ENCODE peak calls at places on chromosomes 16 and 17, in nine cellular contexts. C is T-helper 9 cell, O is left lung, P is hypothalamus, E is endothelial cell, I is lower lobe of right lung, F is nucleus accumbens, K is RPMI7951, M is substantia nigra. G is an unnamed sample.

GRCh38 chr16:80063028-80063767 is 462.7 kb upstream of the MAF start:
- DNase-seq in I (no peak), M (no peak), E (no peak), F (no peak), K (no peak), C (no peak), O (no peak), P (no peak), G (no peak)

GRCh38 chr16:48558269-48558915 is 51.6 kb downstream of the N4BP1 start:
- DNase-seq in E (no peak), O (no peak), K (peak; percentile 26), C (no peak), I (no peak), P (no peak), M (no peak), F (no peak), G (no peak)

GRCh38 chr16:67326472-67327309 is at the start of the genes KCTD19 and LRRC36:
- DNase-seq in E (peak; percentile 99), F (peak; percentile 19), O (peak; percentile 91), I (peak; percentile 84), K (no peak), M (no peak), C (peak; percentile 16), P (peak; percentile 36), G (peak; percentile 55)

GRCh38 chr17:68621065-68621464 is 19.9 kb upstream of the FAM20A start:
- DNase-seq in M (no peak), O (no peak), I (no peak), E (no peak), F (no peak), C (no peak), P (no peak), K (peak; percentile 22), G (no peak)

GRCh38 chr17:68821860-68822693 is 133.1 kb downstream of the ABCA8 start:
- DNase-seq in E (no peak), P (no peak), M (no peak), C (no peak), K (peak; percentile 94), F (no peak), O (no peak), I (no peak), G (no peak)

GRCh38 chr16:72530434-72530833 is 358.5 kb upstream of the PMFBP1 start:
- DNase-seq in P (no peak), O (no peak), C (no peak), M (no peak), K (peak; percentile 76), E (no peak), F (no peak), I (no peak), G (no peak)

GRCh38 chr16:9597967-9598730 is 506.7 kb downstream of the HAPSTR1 start:
- DNase-seq in F (no peak), I (no peak), C (no peak), M (peak; percentile 18), P (peak; percentile 20), E (no peak), O (no peak), K (peak; percentile 5), G (no peak)

GRCh38 chr17:279776-280175 is 72.8 kb downstream of the RPH3AL start:
- DNase-seq in O (no peak), I (no peak), M (no peak), E (no peak), P (no peak), K (no peak), C (no peak), F (no peak), G (no peak)

GRCh38 chr17:32503251-32504165 is 16.7 kb downstream of the CDK5R1 start:
- DNase-seq in F (no peak), O (no peak), K (no peak), I (no peak), C (no peak), P (no peak), M (no peak), E (no peak), G (peak; percentile 69)